ENCODE peak calls at places on chromosomes 6 and 20, in eight cellular contexts. S, B, I, E, P, Q, D and O are unnamed samples. For H3K4me1 and H3K27me3, the result is how much of the 10 kb centered on the place peaks cover.

GRCh38 chr6:128327890-128328289 is 192.5 kb downstream of the PTPRK start:
- DNase-seq in S (peak), B (no peak), I (no peak), E (peak), P (no peak), Q (peak), D (peak), O (peak)

GRCh38 chr6:30380464-30380863 is 35.5 kb downstream of the RPP21 start:
- DNase-seq in S (no peak), B (no peak), I (no peak), E (no peak), P (no peak), Q (no peak), D (no peak), O (no peak)

GRCh38 chr6:149202100-149202499 is 115.4 kb upstream of the TAB2 start:
- DNase-seq in S (no peak), B (no peak), I (no peak), E (no peak), P (no peak), Q (no peak), D (no peak), O (no peak)

GRCh38 chr6:106623039-106623438 is 6.3 kb downstream of the RTN4IP1 start:
- DNase-seq in S (no peak), B (no peak), I (no peak), E (no peak), P (no peak), Q (no peak), D (no peak), O (no peak)

GRCh38 chr6:132812756-132813172 is 1.6 kb upstream of the RPS12 start:
- DNase-seq in S (no peak), B (no peak), I (no peak), E (peak), P (no peak), Q (no peak), D (no peak), O (no peak)

GRCh38 chr20:18258126-18258860 is 30.0 kb upstream of the ZNF133 start:
- DNase-seq in S (no peak), B (no peak), I (peak), E (no peak), P (no peak), Q (no peak), D (no peak), O (no peak)

GRCh38 chr6:17585766-17586502 is 14.2 kb upstream of the FAM8A1 start:
- DNase-seq in S (no peak), B (no peak), I (no peak), E (peak), P (no peak), Q (no peak), D (peak), O (no peak)

GRCh38 chr6:158003910-158004695 is 22.4 kb downstream of the SYNJ2 start:
- DNase-seq in S (no peak), B (no peak), I (no peak), E (no peak), P (peak), Q (no peak), D (peak), O (no peak)

GRCh38 chr6:70706491-70707123 is 38.9 kb downstream of the SMAP1 start:
- DNase-seq in S (peak), B (no peak), I (no peak), E (peak), P (no peak), Q (peak), D (peak), O (no peak)

GRCh38 chr6:84271086-84271716 is 43.8 kb upstream of the CEP162 start:
- DNase-seq in S (no peak), B (no peak), I (no peak), E (no peak), P (no peak), Q (no peak), D (no peak), O (no peak)

GRCh38 chr6:6131492-6132109 is 124.9 kb upstream of the NRN1 start:
- DNase-seq in S (peak), B (no peak), I (no peak), E (peak), P (no peak), Q (peak), D (peak), O (peak)

DNA sequence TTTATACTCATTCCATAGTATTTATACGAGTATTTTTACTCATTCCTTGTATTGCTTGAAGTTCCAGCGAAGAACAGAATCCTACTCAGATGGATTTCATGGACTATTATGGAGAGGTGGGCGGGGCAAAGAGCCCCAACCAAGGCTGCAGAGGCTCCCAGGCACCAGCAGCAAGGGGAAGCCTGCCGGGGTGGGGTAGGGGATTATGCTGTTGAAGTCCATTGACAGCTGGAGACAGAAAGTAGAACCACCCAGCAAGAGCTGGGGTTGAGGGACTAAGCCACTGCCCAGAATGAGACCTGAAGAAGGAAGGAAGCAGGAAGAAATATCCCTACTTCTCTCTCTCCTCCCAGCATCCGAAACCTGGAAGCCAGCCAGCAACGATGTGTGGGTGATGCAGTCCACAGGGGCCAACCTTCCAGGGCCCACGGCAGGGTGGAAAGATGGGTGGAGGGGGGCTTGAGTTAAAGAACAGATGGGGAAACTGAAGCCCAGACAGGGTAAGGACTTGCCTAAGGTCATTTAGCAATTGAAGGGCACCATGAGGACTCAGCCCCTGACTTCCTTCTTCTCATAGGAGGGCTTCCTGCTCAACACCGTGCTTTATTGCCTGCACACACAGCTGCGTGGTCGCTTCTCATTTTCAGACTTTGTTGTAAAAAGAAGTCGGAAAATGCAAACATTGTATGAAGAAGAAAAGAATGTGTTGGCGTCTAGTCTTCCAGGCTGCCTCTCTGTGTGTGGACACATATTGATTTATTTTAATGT is 18.3 kb upstream of the GTSF1L start:
- DNase-seq in S (no peak), B (peak), I (no peak), E (peak), P (no peak), Q (no peak), D (no peak), O (peak)
- H3K4me1 ChIP-seq in S (under half), B (under half), I (under half), E (under half), P (under half), Q (under half), D (under half), O (under half)

GRCh38 chr20:38635721-38636285 is 34.2 kb downstream of the ARHGAP40 start:
- DNase-seq in S (no peak), B (no peak), I (no peak), E (no peak), P (no peak), Q (no peak), D (peak), O (no peak)
- H3K27me3 ChIP-seq in S (under half), B (under half), I (under half), E (under half), P (half or more), Q (under half), D (under half), O (under half)

GRCh38 chr20:58908216-58908615 is 55.7 kb downstream of the GNAS start:
- DNase-seq in S (no peak), B (no peak), I (no peak), E (no peak), P (no peak), Q (no peak), D (no peak), O (no peak)

GRCh38 chr20:58908941-58909340 is 56.4 kb downstream of the GNAS start:
- DNase-seq in S (no peak), B (no peak), I (no peak), E (no peak), P (no peak), Q (no peak), D (no peak), O (peak)

GRCh38 chr20:58906111-58906510 is 53.6 kb downstream of the GNAS start:
- DNase-seq in S (no peak), B (no peak), I (no peak), E (no peak), P (no peak), Q (no peak), D (no peak), O (no peak)

GRCh38 chr20:58906894-58907293 is 54.4 kb downstream of the GNAS start:
- DNase-seq in S (no peak), B (peak), I (peak), E (no peak), P (no peak), Q (no peak), D (peak), O (no peak)

DNA sequence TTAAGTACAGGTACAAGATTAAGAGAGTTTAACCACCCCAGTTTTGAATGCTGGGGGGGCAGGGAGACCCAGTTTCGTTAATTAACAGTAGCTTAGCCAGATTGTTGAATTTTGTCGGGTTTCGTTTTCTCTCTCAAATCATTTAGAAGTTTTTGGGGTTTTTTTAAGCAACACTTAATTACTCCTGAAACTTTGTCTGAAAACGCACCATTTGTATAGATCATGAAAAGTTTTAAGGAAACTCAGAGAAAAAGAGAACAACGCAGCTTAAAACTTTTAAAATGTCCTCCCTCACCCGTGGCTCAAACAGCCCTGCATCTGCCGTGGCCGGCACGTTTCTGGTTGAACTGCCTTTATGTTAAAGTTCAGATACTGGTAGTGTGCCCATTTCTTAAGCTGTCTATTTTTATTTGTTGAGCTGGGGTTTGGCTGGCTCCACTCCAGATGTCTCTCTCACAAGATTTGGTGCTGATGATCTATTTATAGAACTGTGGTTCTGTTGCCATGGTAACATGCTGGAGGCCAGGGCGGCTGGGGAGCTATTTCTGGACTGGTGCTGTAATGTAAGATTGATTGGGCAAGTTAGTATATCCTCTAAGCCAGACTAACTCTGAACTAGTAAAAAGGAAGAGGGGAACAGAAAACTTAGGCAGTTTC is 55.1 kb downstream of the GNAS start:
- DNase-seq in S (peak), B (peak), I (peak), E (peak), P (peak), Q (peak), D (peak), O (peak)
- H3K4me3 ChIP-seq in S (peak), B (peak), I (no peak), E (no peak), P (peak), Q (peak), D (no peak), O (no peak)

DNA sequence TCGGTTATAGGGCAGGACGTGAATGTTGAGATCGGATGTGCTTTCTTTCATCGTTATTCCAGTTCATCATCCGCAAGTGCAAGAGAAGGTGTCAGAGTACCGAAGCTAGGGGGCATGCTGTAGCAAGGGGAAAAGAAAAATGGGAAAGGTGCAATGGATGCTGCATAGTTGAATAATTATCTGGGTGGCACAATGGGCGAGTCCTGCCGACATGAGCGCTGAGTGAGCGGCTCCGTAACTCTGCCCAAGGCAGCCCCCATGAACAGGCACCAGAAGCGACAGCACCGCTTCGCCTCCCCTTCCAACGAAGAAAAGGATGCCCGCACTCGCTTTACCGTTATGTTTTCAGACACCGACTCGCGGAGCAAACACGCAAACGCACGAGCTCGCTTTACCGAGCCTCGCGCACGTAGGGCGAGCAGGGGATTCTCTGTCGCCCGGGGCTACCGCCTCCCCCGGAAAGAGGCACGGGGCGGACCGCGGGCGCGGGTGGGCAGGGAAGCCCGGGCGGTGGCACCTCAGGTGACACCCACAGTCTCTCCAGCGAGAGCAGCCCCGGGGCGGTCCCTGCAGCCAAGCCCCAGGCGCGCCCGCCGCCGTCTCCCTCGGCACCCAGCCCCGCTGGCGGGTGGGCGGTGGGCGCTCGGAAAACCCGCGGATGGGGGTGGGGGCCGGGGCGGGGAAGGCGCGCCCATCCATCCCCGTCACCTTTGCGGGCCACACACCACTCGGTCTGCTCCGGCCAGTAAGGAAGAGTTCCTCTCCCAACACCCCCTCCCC is 654 bp downstream of the WASF1 start:
- DNase-seq in S (peak), B (peak), I (peak), E (peak), P (peak), Q (peak), D (peak), O (peak)
- H3K4me1 ChIP-seq in S (under half), B (under half), I (under half), E (under half), P (half or more), Q (under half), D (under half), O (under half)

DNA sequence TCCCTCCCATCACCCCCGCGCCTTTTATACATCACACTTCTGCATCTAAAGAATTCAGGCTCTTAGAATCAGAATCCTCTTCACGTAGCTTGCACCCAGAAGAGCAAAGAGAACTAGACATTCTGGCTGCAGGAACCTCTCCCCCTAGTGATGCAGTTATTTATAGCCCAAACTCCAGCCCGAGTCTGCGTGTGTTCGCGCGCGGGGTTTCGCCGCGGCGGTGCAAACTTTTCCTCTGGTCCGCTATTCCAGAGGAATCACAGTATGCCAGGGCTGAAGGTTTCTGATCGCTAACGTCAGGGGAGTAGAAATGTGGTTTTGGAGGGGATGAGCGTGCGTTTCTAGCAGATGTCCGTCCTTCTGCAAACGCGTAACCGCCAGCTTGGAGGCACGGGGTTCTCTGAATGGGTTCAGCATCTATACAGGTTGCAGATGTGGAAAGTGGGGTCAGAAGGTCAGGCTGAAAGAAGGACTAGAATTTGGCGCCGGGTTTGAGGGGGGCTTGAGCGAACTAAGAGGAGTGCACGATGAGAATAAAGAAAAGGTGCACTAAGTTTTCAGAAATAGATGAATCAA is 1.9 kb downstream of the EPHA7 start:
- DNase-seq in S (peak), B (no peak), I (no peak), E (peak), P (no peak), Q (no peak), D (no peak), O (peak)
- H3K27me3 ChIP-seq in S (under half), B (under half), I (half or more), E (under half), P (half or more), Q (under half), D (under half), O (under half)

GRCh38 chr20:45470939-45471338 is 1.4 kb downstream of the WFDC2 start:
- DNase-seq in S (peak), B (no peak), I (no peak), E (no peak), P (no peak), Q (no peak), D (no peak), O (peak)
- H3K4me3 ChIP-seq in S (peak), B (peak), I (peak), E (peak), P (peak), Q (no peak), D (peak), O (peak)

DNA sequence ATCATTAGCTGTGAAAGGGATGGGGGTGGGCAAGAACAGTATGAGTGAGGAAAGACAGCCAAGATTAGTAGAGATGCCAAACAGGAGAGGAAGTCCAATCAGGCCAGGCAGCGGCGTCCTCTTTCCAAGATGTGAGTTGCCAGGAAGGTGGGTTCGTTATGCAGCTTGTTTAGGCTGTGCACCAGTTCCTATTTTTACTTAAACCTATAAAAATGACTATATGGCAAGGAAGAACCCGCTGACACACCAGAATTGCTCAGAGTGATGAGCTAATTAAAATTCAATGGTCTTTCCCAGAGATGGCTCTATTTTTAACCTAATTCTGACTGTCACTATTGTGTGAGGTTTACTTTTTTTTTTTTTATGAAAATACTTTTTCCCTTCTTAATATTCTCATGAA is 88.1 kb downstream of the SLC22A23 start:
- DNase-seq in S (no peak), B (no peak), I (no peak), E (no peak), P (no peak), Q (no peak), D (no peak), O (no peak)
- H3K4me1 ChIP-seq in S (under half), B (under half), I (under half), E (under half), P (under half), Q (under half), D (under half), O (under half)

DNA sequence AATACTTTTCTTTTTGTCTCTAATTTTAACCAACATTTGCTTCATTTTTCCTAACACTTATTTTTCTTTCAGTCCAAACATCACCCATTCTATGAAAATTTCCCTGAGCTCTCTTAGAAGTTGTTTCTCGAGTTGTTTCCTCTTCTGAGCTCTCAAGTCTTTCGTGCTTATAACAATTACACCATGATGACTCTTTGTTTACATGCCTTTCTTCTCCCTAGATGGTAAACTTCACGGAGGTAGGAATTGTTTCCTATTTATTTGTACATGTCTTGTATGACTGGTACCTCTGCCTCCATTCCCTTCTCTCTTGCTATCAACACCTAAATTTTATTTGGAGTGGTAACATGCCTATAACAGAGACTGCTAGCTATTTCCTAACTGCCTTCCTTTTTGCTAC is 6.4 kb downstream of the BLOC1S5 start:
- DNase-seq in S (no peak), B (no peak), I (no peak), E (no peak), P (no peak), Q (no peak), D (no peak), O (no peak)
- H3K27me3 ChIP-seq in S (under half), B (under half), I (under half), E (under half), P (under half), Q (under half), D (under half), O (under half)

GRCh38 chr6:15350386-15351083 is 104.7 kb downstream of the JARID2 start:
- DNase-seq in S (no peak), B (no peak), I (no peak), E (no peak), P (no peak), Q (no peak), D (peak), O (no peak)
- H3K4me3 ChIP-seq in S (no peak), B (no peak), I (no peak), E (no peak), P (no peak), Q (no peak), D (no peak), O (no peak)

GRCh38 chr20:41242807-41243206 is 74.7 kb downstream of the ZHX3 start:
- DNase-seq in S (no peak), B (no peak), I (no peak), E (no peak), P (no peak), Q (no peak), D (no peak), O (no peak)

GRCh38 chr20:41245086-41245707 is 72.3 kb downstream of the ZHX3 start:
- DNase-seq in S (peak), B (no peak), I (no peak), E (no peak), P (no peak), Q (no peak), D (no peak), O (no peak)

GRCh38 chr20:41247523-41248370 is 69.8 kb downstream of the ZHX3 start:
- DNase-seq in S (no peak), B (no peak), I (no peak), E (no peak), P (no peak), Q (no peak), D (no peak), O (no peak)

DNA sequence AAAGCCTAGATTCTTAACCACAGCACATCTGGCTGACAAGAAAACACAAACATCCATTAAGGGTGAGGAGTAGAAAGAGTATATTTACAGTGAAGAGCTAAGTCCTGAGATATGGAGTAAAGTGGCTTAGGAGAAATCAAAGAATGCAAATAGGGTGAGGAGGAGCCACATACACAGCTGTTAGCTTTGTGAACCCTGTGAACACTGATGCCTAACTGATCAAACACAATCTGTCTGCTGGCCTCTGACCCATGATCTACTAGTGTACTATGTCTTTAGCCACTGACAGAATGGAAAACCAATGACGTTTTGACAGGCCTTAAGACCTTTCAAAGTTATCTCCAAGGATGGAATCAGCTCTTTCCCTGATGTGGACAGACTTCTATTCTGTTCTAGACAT is 75.2 kb downstream of the ZHX3 start:
- DNase-seq in S (no peak), B (no peak), I (no peak), E (no peak), P (no peak), Q (no peak), D (no peak), O (no peak)
- H3K4me1 ChIP-seq in S (under half), B (under half), I (under half), E (under half), P (half or more), Q (under half), D (under half), O (under half)